ENCODE peak calls at places on chromosomes 3 and 15, in six cellular contexts. A, J, P, L, O and W are unnamed samples.

GRCh38 chr3:115086379-115086778 is 60.7 kb downstream of the ZBTB20 start:
- DNase-seq in J (no peak), L (no peak), A (no peak), O (no peak), P (no peak), W (no peak)

GRCh38 chr3:51712963-51713362 is 6.1 kb downstream of the GRM2 start:
- DNase-seq in A (peak; percentile 2), J (no peak), O (peak; percentile 24), P (no peak), L (no peak), W (no peak)

GRCh38 chr15:45118996-45119395 is 4.9 kb downstream of the DUOXA2 start:
- DNase-seq in O (no peak), J (no peak), L (no peak), A (no peak), P (no peak), W (no peak)

GRCh38 chr3:178665747-178666146 is 129.5 kb downstream of the KCNMB2 start:
- DNase-seq in L (no peak), O (no peak), P (no peak), A (no peak), J (peak; percentile 61), W (no peak)

GRCh38 chr15:63344737-63345390 is 36.8 kb downstream of the CA12 start:
- DNase-seq in J (no peak), P (no peak), L (no peak), A (no peak), O (no peak), W (no peak)

GRCh38 chr15:44137750-44138149 is 57.3 kb downstream of the FRMD5 start:
- DNase-seq in A (no peak), O (no peak), L (no peak), P (no peak), J (no peak), W (no peak)

GRCh38 chr3:69729350-69729919 is 9.8 kb upstream of the MITF start:
- DNase-seq in O (no peak), J (no peak), P (no peak), A (no peak), L (no peak), W (no peak)

GRCh38 chr15:77032647-77033416 is 37.9 kb downstream of the PSTPIP1 start:
- DNase-seq in L (no peak), J (no peak), A (peak; percentile 15), O (peak; percentile 47), P (no peak), W (peak; percentile 13)

GRCh38 chr3:48157950-48158376 is 30.3 kb downstream of the CDC25A start:
- DNase-seq in J (peak; percentile 78), A (peak; percentile 64), P (peak; percentile 59), O (peak; percentile 87), L (peak; percentile 56), W (peak; percentile 80)

GRCh38 chr3:98556164-98557130 is 24.7 kb downstream of the GPR15 start:
- DNase-seq in P (no peak), O (no peak), J (no peak), L (no peak), A (no peak), W (no peak)

GRCh38 chr3:13715167-13715954 is 164.5 kb downstream of the WNT7A start:
- DNase-seq in J (no peak), L (no peak), P (no peak), O (peak; percentile 23), A (no peak), W (no peak)

GRCh38 chr15:85852969-85853368 is 58.2 kb upstream of the KLHL25 start:
- DNase-seq in J (no peak), O (no peak), L (no peak), A (no peak), P (no peak), W (no peak)

GRCh38 chr3:186070550-186070949 is 38.3 kb downstream of the ETV5 start:
- DNase-seq in L (no peak), A (no peak), P (no peak), O (no peak), J (no peak), W (no peak)

GRCh38 chr3:97232635-97233034 is 418.2 kb downstream of the EPHA6 start:
- DNase-seq in J (peak; percentile 34), A (no peak), O (no peak), P (no peak), L (no peak), W (no peak)

GRCh38 chr3:40179016-40179415 is 130.5 kb upstream of the EIF1B start:
- DNase-seq in J (peak; percentile 77), A (peak; percentile 80), O (peak; percentile 86), P (peak; percentile 67), L (peak; percentile 66), W (peak; percentile 88)
- H3K4me1 ChIP-seq in J (no peaks in the 10 kb centered on the region), A (no peaks in the 10 kb centered on the region), O (no peaks in the 10 kb centered on the region), P (no peaks in the 10 kb centered on the region), L (no peaks in the 10 kb centered on the region), W (peaks cover 9% of the 10 kb centered on the region)

DNA sequence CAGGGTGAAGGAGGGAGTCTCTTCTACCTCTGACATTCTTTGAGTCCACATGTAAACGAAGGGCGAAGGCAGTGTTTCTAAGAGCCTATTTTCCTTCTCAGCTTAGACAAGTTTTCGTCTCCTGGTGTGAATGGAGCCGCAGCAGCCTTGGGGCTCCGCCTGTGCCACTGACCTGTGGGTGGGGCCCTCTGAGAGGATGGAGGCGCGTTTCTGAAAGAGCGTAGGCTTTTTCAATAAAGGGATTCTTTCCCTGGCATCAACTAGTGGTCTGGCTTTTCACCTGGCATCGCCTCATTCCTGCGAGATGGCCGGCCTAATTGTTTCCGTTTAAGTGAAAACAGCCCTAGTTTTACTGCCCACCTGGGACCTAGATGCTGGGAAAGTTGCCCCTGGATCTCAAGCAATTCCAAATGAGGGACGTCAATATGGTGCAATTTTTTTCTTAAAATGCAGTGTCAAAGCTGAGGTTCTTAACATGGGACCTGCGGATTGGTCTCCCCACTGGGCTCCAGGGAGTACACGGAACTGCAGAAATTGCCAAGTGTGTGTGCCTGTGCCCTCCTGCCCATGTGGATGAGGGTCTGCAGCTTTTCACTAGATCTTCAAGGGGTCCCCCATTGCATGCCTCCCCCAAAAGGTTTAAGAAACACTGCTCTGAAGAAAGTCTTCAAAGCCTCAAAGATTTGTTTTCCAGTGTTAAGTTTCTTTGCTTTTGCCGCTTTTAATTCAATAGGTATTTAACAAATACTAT is 969 bp downstream of the GLDN start:
- DNase-seq in O (peak; percentile 51), P (no peak), L (no peak), A (no peak), J (no peak), W (no peak)
- H3K27me3 ChIP-seq in O (peaks cover 14% of the 10 kb centered on the region), P (peaks cover 4% of the 10 kb centered on the region), L (peaks cover 58% of the 10 kb centered on the region), A (no peaks in the 10 kb centered on the region), J (peaks cover 65% of the 10 kb centered on the region), W (peaks cover 13% of the 10 kb centered on the region)

GRCh38 chr3:193640165-193640706 is 47.2 kb downstream of the OPA1 start:
- DNase-seq in P (no peak), O (no peak), A (no peak), L (no peak), J (no peak), W (no peak)
- H3K36me3 ChIP-seq in P (peaks cover 10% of the 10 kb centered on the region), O (peaks cover 46% of the 10 kb centered on the region), A (no peaks in the 10 kb centered on the region), L (peaks cover 74% of the 10 kb centered on the region), J (peaks cover 22% of the 10 kb centered on the region), W (peaks cover 66% of the 10 kb centered on the region)

GRCh38 chr3:194816748-194817591 is 131.3 kb downstream of the FAM43A start:
- DNase-seq in P (no peak), O (no peak), L (no peak), A (no peak), J (no peak), W (no peak)

GRCh38 chr3:194812177-194812576 is 126.5 kb downstream of the FAM43A start:
- DNase-seq in O (no peak), L (no peak), J (no peak), P (no peak), A (no peak), W (no peak)

GRCh38 chr3:194814878-194815357 is 129.2 kb downstream of the FAM43A start:
- DNase-seq in L (no peak), P (no peak), J (no peak), O (no peak), A (no peak), W (no peak)

GRCh38 chr3:194817592-194818325 is 132.1 kb downstream of the FAM43A start:
- DNase-seq in A (no peak), O (no peak), P (no peak), J (no peak), L (no peak), W (no peak)
- H3K4me1 ChIP-seq in A (no peaks in the 10 kb centered on the region), O (no peaks in the 10 kb centered on the region), P (no peaks in the 10 kb centered on the region), J (no peaks in the 10 kb centered on the region), L (peaks cover 5% of the 10 kb centered on the region), W (no peaks in the 10 kb centered on the region)

GRCh38 chr15:95407534-95407933 is 923.0 kb upstream of the NR2F2 start:
- DNase-seq in J (no peak), A (no peak), P (no peak), O (no peak), L (no peak), W (no peak)
- H3K27me3 ChIP-seq in J (no peaks in the 10 kb centered on the region), A (no peaks in the 10 kb centered on the region), P (no peaks in the 10 kb centered on the region), O (no peaks in the 10 kb centered on the region), L (no peaks in the 10 kb centered on the region), W (peaks cover 2% of the 10 kb centered on the region)